ENCODE peak calls at places on chromosome 7, in four cellular contexts. One of them, this sample, is unnamed.
A peak's percentile ranks its signal among the peaks of the same experiment; 100 is the strongest.

GRCh38 chr7:5394264-5395105 is 29.1 kb downstream of the TNRC18 start:
- DNase-seq in CD8-positive, alpha-beta T cell: no peak
- DNase-seq in astrocyte: no peak
- DNase-seq in uterus: no peak
- DNase-seq in this sample: no peak

GRCh38 chr7:138837627-138838026 is 39.6 kb upstream of the ATP6V0A4 start:
- DNase-seq in uterus: peak; percentile 22
- DNase-seq in astrocyte: no peak
- DNase-seq in CD8-positive, alpha-beta T cell: no peak
- DNase-seq in this sample: no peak

GRCh38 chr7:115037128-115037802 is 115.4 kb downstream of the MDFIC start:
- DNase-seq in CD8-positive, alpha-beta T cell: no peak
- DNase-seq in astrocyte: no peak
- DNase-seq in uterus: no peak
- DNase-seq in this sample: no peak

GRCh38 chr7:47217570-47218360 is 364.1 kb downstream of the TNS3 start:
- DNase-seq in CD8-positive, alpha-beta T cell: no peak
- DNase-seq in astrocyte: no peak
- DNase-seq in uterus: no peak
- DNase-seq in this sample: no peak

GRCh38 chr7:101832205-101832631 is 14.8 kb downstream of the CUX1 start:
- DNase-seq in astrocyte: no peak
- DNase-seq in uterus: no peak
- DNase-seq in CD8-positive, alpha-beta T cell: no peak
- DNase-seq in this sample: no peak

GRCh38 chr7:97006951-97007861 is 1.9 kb downstream of the DLX6 start:
- DNase-seq in uterus: no peak
- DNase-seq in CD8-positive, alpha-beta T cell: no peak
- DNase-seq in astrocyte: no peak
- DNase-seq in this sample: no peak

GRCh38 chr7:134365341-134366054 is 48.8 kb upstream of the SLC35B4 start:
- DNase-seq in uterus: no peak
- DNase-seq in astrocyte: peak; percentile 48
- DNase-seq in CD8-positive, alpha-beta T cell: no peak
- DNase-seq in this sample: peak; percentile 89

GRCh38 chr7:128793184-128793552 is 1.4 kb downstream of the CCDC136 start:
- DNase-seq in CD8-positive, alpha-beta T cell: no peak
- DNase-seq in uterus: no peak
- DNase-seq in astrocyte: no peak
- DNase-seq in this sample: no peak

GRCh38 chr7:143434660-143435059 is 8.6 kb upstream of the TAS2R60 start:
- DNase-seq in CD8-positive, alpha-beta T cell: no peak
- DNase-seq in astrocyte: no peak
- DNase-seq in uterus: peak; percentile 34
- DNase-seq in this sample: peak; percentile 85

GRCh38 chr7:153190452-153190851 is 430.9 kb downstream of the ACTR3B start:
- DNase-seq in astrocyte: no peak
- DNase-seq in CD8-positive, alpha-beta T cell: no peak
- DNase-seq in uterus: no peak
- DNase-seq in this sample: no peak

GRCh38 chr7:150481207-150481920 is 30.9 kb downstream of the GIMAP8 start:
- DNase-seq in CD8-positive, alpha-beta T cell: peak; percentile 50
- DNase-seq in astrocyte: no peak
- DNase-seq in uterus: no peak
- DNase-seq in this sample: no peak

GRCh38 chr7:27180431-27181175 is 4.4 kb downstream of the HOXA11 start:
- DNase-seq in uterus: peak; percentile 24
- DNase-seq in CD8-positive, alpha-beta T cell: no peak
- DNase-seq in astrocyte: no peak
- DNase-seq in this sample: no peak

GRCh38 chr7:136956671-136957070 is 88.2 kb downstream of the CHRM2 start:
- DNase-seq in uterus: no peak
- DNase-seq in CD8-positive, alpha-beta T cell: no peak
- DNase-seq in astrocyte: peak; percentile 55
- DNase-seq in this sample: no peak

GRCh38 chr7:77378584-77378983 is 37.6 kb downstream of the GSAP start:
- DNase-seq in uterus: no peak
- DNase-seq in astrocyte: no peak
- DNase-seq in CD8-positive, alpha-beta T cell: no peak
- DNase-seq in this sample: no peak

GRCh38 chr7:100369105-100369504 is 4.2 kb upstream of the PILRA start:
- DNase-seq in uterus: no peak
- DNase-seq in astrocyte: no peak
- DNase-seq in CD8-positive, alpha-beta T cell: peak; percentile 21
- DNase-seq in this sample: no peak

GRCh38 chr7:136030867-136031318 is 53.7 kb upstream of the MTPN start:
- DNase-seq in CD8-positive, alpha-beta T cell: no peak
- DNase-seq in uterus: no peak
- DNase-seq in astrocyte: no peak
- DNase-seq in this sample: no peak

GRCh38 chr7:34727464-34727995 is 69.5 kb downstream of the NPSR1 start:
- DNase-seq in uterus: no peak
- DNase-seq in astrocyte: no peak
- DNase-seq in CD8-positive, alpha-beta T cell: no peak
- DNase-seq in this sample: no peak

GRCh38 chr7:43164757-43165156 is 52.3 kb downstream of the HECW1 start:
- DNase-seq in uterus: no peak
- DNase-seq in CD8-positive, alpha-beta T cell: no peak
- DNase-seq in astrocyte: peak; percentile 98
- DNase-seq in this sample: peak; percentile 94

GRCh38 chr7:79317728-79318127 is 135.7 kb downstream of the MAGI2 start:
- DNase-seq in astrocyte: peak; percentile 90
- DNase-seq in CD8-positive, alpha-beta T cell: no peak
- DNase-seq in uterus: no peak
- DNase-seq in this sample: peak; percentile 80

GRCh38 chr7:100875356-100875751 is 451 bp downstream of the SRRT start:
- DNase-seq in CD8-positive, alpha-beta T cell: no peak
- DNase-seq in uterus: no peak
- DNase-seq in astrocyte: no peak
- DNase-seq in this sample: no peak

GRCh38 chr7:289756-290553 is at the start of gene FOXL3:
- DNase-seq in uterus: no peak
- DNase-seq in CD8-positive, alpha-beta T cell: no peak
- DNase-seq in astrocyte: no peak
- DNase-seq in this sample: no peak

GRCh38 chr7:34756691-34757090 is 98.7 kb downstream of the NPSR1 start:
- DNase-seq in CD8-positive, alpha-beta T cell: no peak
- DNase-seq in astrocyte: no peak
- DNase-seq in uterus: no peak
- DNase-seq in this sample: no peak

GRCh38 chr7:30896041-30896440 is 15.6 kb upstream of the AQP1 start:
- DNase-seq in CD8-positive, alpha-beta T cell: no peak
- DNase-seq in astrocyte: no peak
- DNase-seq in uterus: no peak
- DNase-seq in this sample: no peak

GRCh38 chr7:76202666-76203030 is 952 bp downstream of the SRRM3 start:
- DNase-seq in CD8-positive, alpha-beta T cell: no peak
- DNase-seq in uterus: no peak
- DNase-seq in astrocyte: no peak
- DNase-seq in this sample: no peak

GRCh38 chr7:144468990-144469732 is 65.7 kb upstream of the NOBOX start:
- DNase-seq in CD8-positive, alpha-beta T cell: no peak
- DNase-seq in uterus: no peak
- DNase-seq in astrocyte: no peak
- DNase-seq in this sample: peak; percentile 2

GRCh38 chr7:80279760-80280159 is 145.1 kb downstream of the GNAI1 start:
- DNase-seq in uterus: peak; percentile 40
- DNase-seq in CD8-positive, alpha-beta T cell: no peak
- DNase-seq in astrocyte: no peak
- DNase-seq in this sample: no peak

GRCh38 chr7:123191132-123191531 is 8.6 kb downstream of the SLC13A1 start:
- DNase-seq in uterus: no peak
- DNase-seq in astrocyte: no peak
- DNase-seq in CD8-positive, alpha-beta T cell: no peak
- DNase-seq in this sample: no peak

GRCh38 chr7:99779949-99780348 is 4.0 kb downstream of the CYP3A4 start:
- DNase-seq in uterus: no peak
- DNase-seq in astrocyte: no peak
- DNase-seq in CD8-positive, alpha-beta T cell: no peak
- DNase-seq in this sample: no peak

GRCh38 chr7:55534262-55534915 is 37.9 kb downstream of the VOPP1 start:
- DNase-seq in uterus: no peak
- DNase-seq in CD8-positive, alpha-beta T cell: peak; percentile 21
- DNase-seq in astrocyte: peak; percentile 70
- DNase-seq in this sample: peak; percentile 67

GRCh38 chr7:29723599-29723998 is 82.7 kb upstream of the WIPF3 start:
- DNase-seq in CD8-positive, alpha-beta T cell: no peak
- DNase-seq in uterus: no peak
- DNase-seq in astrocyte: peak; percentile 73
- DNase-seq in this sample: peak; percentile 70

GRCh38 chr7:90766814-90767564 is 170.9 kb downstream of the CDK14 start:
- DNase-seq in CD8-positive, alpha-beta T cell: no peak
- DNase-seq in astrocyte: peak; percentile 72
- DNase-seq in uterus: peak; percentile 52
- DNase-seq in this sample: peak; percentile 60

GRCh38 chr7:140231779-140232491 is 55.2 kb upstream of the KDM7A start:
- DNase-seq in CD8-positive, alpha-beta T cell: no peak
- DNase-seq in astrocyte: no peak
- DNase-seq in uterus: no peak
- DNase-seq in this sample: no peak

GRCh38 chr7:102222445-102222844 is 64.2 kb upstream of the SH2B2 start:
- DNase-seq in astrocyte: peak; percentile 84
- DNase-seq in CD8-positive, alpha-beta T cell: no peak
- DNase-seq in uterus: no peak
- DNase-seq in this sample: no peak

GRCh38 chr7:129781856-129782256 is 170.3 kb downstream of the NRF1 start:
- DNase-seq in astrocyte: no peak
- DNase-seq in CD8-positive, alpha-beta T cell: no peak
- DNase-seq in uterus: no peak
- DNase-seq in this sample: no peak

GRCh38 chr7:149604521-149604920 is 106.9 kb upstream of the ZNF746 start:
- DNase-seq in CD8-positive, alpha-beta T cell: no peak
- DNase-seq in astrocyte: no peak
- DNase-seq in uterus: no peak
- DNase-seq in this sample: no peak

GRCh38 chr7:106394526-106394925 is 109.7 kb upstream of the NAMPT start:
- DNase-seq in astrocyte: no peak
- DNase-seq in CD8-positive, alpha-beta T cell: no peak
- DNase-seq in uterus: no peak
- DNase-seq in this sample: no peak

GRCh38 chr7:120842131-120842621 is 15.8 kb downstream of the TSPAN12 start:
- DNase-seq in astrocyte: no peak
- DNase-seq in uterus: no peak
- DNase-seq in CD8-positive, alpha-beta T cell: no peak
- DNase-seq in this sample: no peak

GRCh38 chr7:24757799-24758275 is 573 bp upstream of the GSDME start:
- DNase-seq in CD8-positive, alpha-beta T cell: no peak
- DNase-seq in astrocyte: peak; percentile 42
- DNase-seq in uterus: no peak
- DNase-seq in this sample: peak; percentile 68

GRCh38 chr7:151057038-151057736 is 510 bp downstream of the CDK5 start:
- DNase-seq in uterus: no peak
- DNase-seq in CD8-positive, alpha-beta T cell: no peak
- DNase-seq in astrocyte: no peak
- DNase-seq in this sample: no peak

GRCh38 chr7:66741706-66742053 is 1.1 kb downstream of the RABGEF1 start:
- DNase-seq in astrocyte: peak; percentile 33
- DNase-seq in CD8-positive, alpha-beta T cell: no peak
- DNase-seq in uterus: no peak
- DNase-seq in this sample: peak; percentile 46

GRCh38 chr7:66739953-66740301 is 606 bp upstream of the RABGEF1 start:
- DNase-seq in astrocyte: no peak
- DNase-seq in uterus: no peak
- DNase-seq in CD8-positive, alpha-beta T cell: no peak
- DNase-seq in this sample: no peak

GRCh38 chr7:66739477-66739876 is 1.1 kb upstream of the RABGEF1 start:
- DNase-seq in CD8-positive, alpha-beta T cell: no peak
- DNase-seq in uterus: no peak
- DNase-seq in astrocyte: no peak
- DNase-seq in this sample: no peak

GRCh38 chr7:66737667-66738066 is 2.9 kb upstream of the RABGEF1 start:
- DNase-seq in astrocyte: no peak
- DNase-seq in uterus: no peak
- DNase-seq in CD8-positive, alpha-beta T cell: no peak
- DNase-seq in this sample: no peak

GRCh38 chr7:66740302-66740979 is at the start of gene RABGEF1:
- DNase-seq in uterus: peak; percentile 97
- DNase-seq in CD8-positive, alpha-beta T cell: peak; percentile 95
- DNase-seq in astrocyte: peak; percentile 87
- DNase-seq in this sample: peak; percentile 92
- TF ChIP-seq CTCF in uterus: no peak
- TF ChIP-seq CTCF in CD8-positive, alpha-beta T cell: no peak
- TF ChIP-seq CTCF in astrocyte: no peak
- TF ChIP-seq CTCF in this sample: no peak

DNA sequence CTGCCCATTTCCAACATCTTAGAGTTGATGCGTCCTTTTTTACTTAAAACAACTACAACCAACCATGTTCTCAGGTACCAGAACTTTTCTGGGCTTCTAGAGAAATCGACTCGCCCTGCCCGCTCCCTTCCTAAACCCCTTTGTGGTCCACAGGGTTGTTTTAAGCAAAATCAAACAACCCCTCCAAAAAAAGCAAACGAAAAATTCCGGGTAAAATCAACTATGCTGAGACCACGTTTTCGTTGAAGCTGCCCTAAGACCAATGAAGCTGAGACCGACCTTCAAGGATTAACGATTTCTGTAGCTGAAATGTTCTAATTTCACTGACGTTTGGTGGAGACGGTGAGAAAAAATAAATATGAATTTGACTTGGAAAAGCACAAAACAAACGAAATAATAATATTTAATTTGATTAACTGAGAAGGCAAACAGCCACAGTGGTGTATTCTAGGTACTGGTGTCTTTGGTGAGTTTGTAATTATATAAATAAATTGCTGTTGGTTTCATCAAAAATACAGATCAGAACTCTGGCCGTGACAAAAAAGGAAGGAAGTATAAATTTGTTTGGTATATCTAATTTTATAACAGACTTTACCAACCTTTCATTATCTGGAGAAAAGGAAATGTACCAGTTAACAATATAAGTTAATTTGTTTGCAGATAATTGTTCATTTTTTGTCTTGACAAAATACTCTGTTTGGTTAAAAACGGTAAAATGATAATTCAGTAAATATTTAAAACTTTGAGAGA is 4.7 kb upstream of the IGF2BP3 start:
- DNase-seq in CD8-positive, alpha-beta T cell: no peak
- DNase-seq in astrocyte: no peak
- DNase-seq in uterus: no peak
- DNase-seq in this sample: no peak
- H3K4me3 ChIP-seq in CD8-positive, alpha-beta T cell: no peak overlapping the region
- H3K4me3 ChIP-seq in astrocyte: peak overlapping the region; percentile 78
- H3K4me3 ChIP-seq in uterus: no peak overlapping the region
- H3K4me3 ChIP-seq in this sample: peak overlapping the region; percentile 54

GRCh38 chr7:28360739-28361138 is 51.6 kb upstream of the CREB5 start:
- DNase-seq in CD8-positive, alpha-beta T cell: no peak
- DNase-seq in astrocyte: no peak
- DNase-seq in uterus: no peak
- DNase-seq in this sample: no peak
- TF ChIP-seq CTCF in CD8-positive, alpha-beta T cell: no peak
- TF ChIP-seq CTCF in astrocyte: no peak
- TF ChIP-seq CTCF in uterus: no peak
- TF ChIP-seq CTCF in this sample: no peak

GRCh38 chr7:45982132-45982531 is 61.1 kb upstream of the IGFBP3 start:
- DNase-seq in astrocyte: no peak
- DNase-seq in CD8-positive, alpha-beta T cell: no peak
- DNase-seq in uterus: no peak
- DNase-seq in this sample: no peak
- H3K4me3 ChIP-seq in astrocyte: no peak overlapping the region
- H3K4me3 ChIP-seq in CD8-positive, alpha-beta T cell: no peak overlapping the region
- H3K4me3 ChIP-seq in uterus: no peak overlapping the region
- H3K4me3 ChIP-seq in this sample: no peak overlapping the region

This sample was measured in AG10803.